ENCODE peak calls at places on chromosome 17, in four cellular contexts. M is lower leg skin, O is BJ, G is mammary epithelial cell. W is an unnamed sample.

GRCh38 chr17:30570596-30571265 is 93.5 kb downstream of the GOSR1 start:
- DNase-seq in M (peak), O (no peak), G (no peak), W (no peak)

GRCh38 chr17:64343833-64344637 is 46.6 kb downstream of the PECAM1 start:
- DNase-seq in O (no peak), G (peak), M (no peak), W (peak)

GRCh38 chr17:73988110-73988509 is 215.4 kb upstream of the RPL38 start:
- DNase-seq in G (no peak), M (no peak), O (no peak), W (no peak)

GRCh38 chr17:67942810-67943209 is 53.5 kb downstream of the C17orf58 start:
- DNase-seq in M (no peak), O (no peak), G (no peak), W (no peak)

GRCh38 chr17:67801626-67802175 is 23.6 kb upstream of the BPTF start:
- DNase-seq in M (no peak), O (no peak), G (peak), W (no peak)

GRCh38 chr17:44928950-44929720 is 13.8 kb upstream of the GFAP start:
- DNase-seq in G (no peak), M (no peak), O (no peak), W (no peak)

GRCh38 chr17:49230636-49231562 is at the start of gene PHOSPHO1:
- DNase-seq in M (peak), O (peak), G (peak), W (peak)

GRCh38 chr17:50218771-50219315 is 17.4 kb upstream of the COL1A1 start:
- DNase-seq in G (peak), O (peak), M (no peak), W (peak)

GRCh38 chr17:59746849-59747445 is 39.5 kb downstream of the VMP1 start:
- DNase-seq in G (peak), O (no peak), M (no peak), W (peak)

GRCh38 chr17:1627219-1627986 is 1.2 kb downstream of the SLC43A2 start:
- DNase-seq in O (no peak), G (no peak), M (no peak), W (no peak)

GRCh38 chr17:1975573-1975972 is 49.6 kb downstream of the RTN4RL1 start:
- DNase-seq in M (no peak), O (no peak), G (no peak), W (no peak)

GRCh38 chr17:27660436-27660835 is 29.4 kb downstream of the LGALS9 start:
- DNase-seq in G (no peak), M (no peak), O (no peak), W (no peak)

GRCh38 chr17:27489045-27489715 is 32.9 kb downstream of the KSR1 start:
- DNase-seq in O (peak), G (peak), M (peak), W (peak)

GRCh38 chr17:72833113-72833512 is 259.4 kb downstream of the SLC39A11 start:
- DNase-seq in M (no peak), O (no peak), G (no peak), W (no peak)

DNA sequence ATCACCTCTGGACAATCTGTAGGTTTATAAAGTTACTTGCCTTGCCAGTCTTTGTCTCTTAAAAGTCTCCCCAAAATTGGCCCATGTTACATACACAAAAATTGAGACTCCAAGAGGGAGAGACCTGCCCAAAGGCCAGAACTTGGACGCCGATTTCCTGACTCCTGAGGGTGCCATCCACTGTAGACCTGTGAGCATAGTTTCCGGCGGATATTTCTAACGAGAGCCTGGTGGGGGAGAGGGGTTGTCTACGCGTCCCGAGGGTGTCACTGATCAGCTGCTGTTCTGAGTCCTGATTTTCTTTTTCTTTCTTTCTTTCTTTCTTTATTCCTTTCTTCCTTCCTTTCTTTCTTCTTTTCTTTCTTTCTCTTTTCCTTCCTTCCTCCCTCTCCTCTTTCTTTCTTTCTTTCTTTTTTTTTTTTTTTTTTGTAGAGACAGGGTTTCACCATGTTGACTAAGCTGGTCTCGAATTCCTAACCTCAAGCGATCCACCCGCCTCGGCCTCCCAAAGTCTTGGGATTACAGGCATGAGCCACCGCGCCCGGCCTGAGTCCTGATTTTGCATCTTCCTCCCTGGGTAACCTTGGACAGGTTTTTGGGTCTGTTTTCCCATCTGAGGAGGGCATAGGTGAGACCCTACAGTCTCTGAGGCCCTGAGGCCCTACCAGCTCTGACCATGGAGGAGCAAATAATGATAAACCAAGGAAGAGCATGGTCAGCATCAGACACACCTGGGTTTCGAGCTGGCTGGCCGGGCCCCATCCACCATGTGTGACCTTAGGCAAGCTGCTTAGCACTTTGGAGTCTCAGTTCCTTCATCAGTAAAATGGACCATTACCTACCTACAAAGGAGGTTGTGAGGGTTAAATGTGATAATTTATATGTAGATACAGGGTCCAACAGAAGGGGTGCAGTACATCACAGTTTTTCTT is 959 bp upstream of the NCBP3 start:
- DNase-seq in G (no peak), M (no peak), O (no peak), W (no peak)
- H3K4me3 ChIP-seq in G (no peak), M (no peak), O (no peak), W (no peak)

DNA sequence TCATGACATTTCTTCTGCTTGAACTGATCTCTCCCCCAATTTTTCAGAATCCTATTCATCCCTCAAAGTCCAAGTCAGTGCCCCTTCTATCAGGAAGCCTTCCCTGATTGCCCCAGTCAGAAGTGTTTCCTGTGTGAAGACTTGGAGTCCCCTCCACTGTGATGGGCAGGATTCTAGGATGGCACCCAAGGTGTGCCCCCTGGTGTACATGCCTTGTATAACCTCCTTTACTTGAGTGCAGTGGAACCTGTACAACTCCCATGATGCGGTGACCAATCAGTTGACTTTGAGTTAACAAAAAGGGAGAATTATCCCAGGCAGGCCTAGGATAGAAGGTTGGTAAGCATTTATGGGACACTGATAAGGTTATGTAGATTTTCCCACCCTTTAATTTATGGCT is 23.4 kb downstream of the MYH13 start:
- DNase-seq in G (no peak), O (no peak), M (no peak), W (no peak)
- TF ChIP-seq CTCF in G (no peak), O (no peak), M (no peak), W (peak)

GRCh38 chr17:7022791-7023571 is at the start of gene BCL6B:
- DNase-seq in M (no peak), O (no peak), G (no peak), W (no peak)
- H3K4me3 ChIP-seq in M (no peak), O (peak), G (peak), W (peak)

GRCh38 chr17:33653389-33653788 is 360.3 kb upstream of the ASIC2 start:
- DNase-seq in O (no peak), G (no peak), M (no peak), W (no peak)

GRCh38 chr17:33651631-33652030 is 358.5 kb upstream of the ASIC2 start:
- DNase-seq in G (peak), M (peak), O (no peak), W (peak)

GRCh38 chr17:33642002-33642401 is 348.9 kb upstream of the ASIC2 start:
- DNase-seq in G (no peak), O (no peak), M (no peak), W (no peak)

GRCh38 chr17:33647976-33648375 is 354.9 kb upstream of the ASIC2 start:
- DNase-seq in O (no peak), M (peak), G (peak), W (peak)
- TF ChIP-seq CTCF in O (peak), M (no peak), G (peak), W (peak)

GRCh38 chr17:78915872-78916632 is 9.1 kb downstream of the TIMP2 start:
- DNase-seq in G (peak), M (peak), O (no peak), W (peak)
- H3K4me3 ChIP-seq in G (no peak), M (no peak), O (no peak), W (peak)

GRCh38 chr17:29243792-29244191 is 2.9 kb upstream of the CRYBA1 start:
- DNase-seq in M (no peak), G (peak), O (no peak), W (peak)

GRCh38 chr17:29242790-29243189 is 3.9 kb upstream of the CRYBA1 start:
- DNase-seq in M (no peak), O (no peak), G (no peak), W (no peak)

GRCh38 chr17:29240477-29240876 is 6.2 kb upstream of the CRYBA1 start:
- DNase-seq in O (no peak), M (no peak), G (no peak), W (peak)

GRCh38 chr17:29242051-29242450 is 4.6 kb upstream of the CRYBA1 start:
- DNase-seq in M (no peak), G (no peak), O (no peak), W (no peak)

GRCh38 chr17:29241015-29241963 is 5.4 kb upstream of the CRYBA1 start:
- DNase-seq in M (no peak), O (peak), G (peak), W (peak)
- TF ChIP-seq CTCF in M (no peak), O (peak), G (peak), W (no peak)

GRCh38 chr17:57872536-57872935 is 22.7 kb upstream of the MRPS23 start:
- DNase-seq in M (no peak), O (no peak), G (no peak), W (no peak)

GRCh38 chr17:57874434-57875108 is 24.7 kb upstream of the MRPS23 start:
- DNase-seq in M (peak), O (peak), G (peak), W (peak)

GRCh38 chr17:57875109-57876022 is 25.5 kb upstream of the MRPS23 start:
- DNase-seq in M (peak), G (peak), O (peak), W (peak)

GRCh38 chr17:57873261-57874057 is 23.6 kb upstream of the MRPS23 start:
- DNase-seq in G (no peak), O (no peak), M (no peak), W (no peak)

GRCh38 chr17:57874058-57874419 is 24.2 kb upstream of the MRPS23 start:
- DNase-seq in G (no peak), O (no peak), M (no peak), W (no peak)
- H3K4me3 ChIP-seq in G (no peak), O (no peak), M (no peak), W (peak)

GRCh38 chr17:78883090-78883532 is 19.9 kb downstream of the CEP295NL start:
- DNase-seq in O (peak), M (peak), G (no peak), W (peak)
- TF ChIP-seq CTCF in O (no peak), M (no peak), G (no peak), W (no peak)

GRCh38 chr17:79797492-79798295 is 817 bp upstream of the CBX8 start:
- DNase-seq in G (no peak), M (no peak), O (no peak), W (no peak)
- H3K4me3 ChIP-seq in G (peak), M (peak), O (peak), W (peak)

W was measured in AG10803.